ENCODE peak calls at places on chromosomes 7 and 10, in ten cellular contexts. V, O, F, X, T, Q, B, G, R and A are unnamed samples. For H3K27me3 and H3K4me1, the result is how much of the 10 kb centered on the place peaks cover.

GRCh38 chr10:90350122-90350521 is 507.7 kb downstream of the HTR7 start:
- DNase-seq in V (no peak), O (no peak), F (no peak), X (no peak), T (no peak), Q (no peak), B (no peak), G (no peak), R (no peak), A (no peak)

GRCh38 chr7:115825736-115826135 is 204.8 kb downstream of the TFEC start:
- DNase-seq in V (no peak), O (no peak), F (no peak), X (no peak), T (no peak), Q (no peak), B (no peak), G (no peak), R (no peak), A (no peak)

GRCh38 chr7:114830952-114831351 is 90.9 kb upstream of the MDFIC start:
- DNase-seq in V (no peak), O (no peak), F (no peak), X (no peak), T (no peak), Q (no peak), B (no peak), G (no peak), R (no peak), A (no peak)

GRCh38 chr10:79378383-79378646 is 31.0 kb downstream of the PPIF start:
- DNase-seq in V (no peak), O (no peak), F (no peak), X (no peak), T (no peak), Q (no peak), B (no peak), G (no peak), R (no peak), A (no peak)

GRCh38 chr10:126397640-126398382 is 9.5 kb upstream of the ADAM12 start:
- DNase-seq in V (no peak), O (no peak), F (no peak), X (peak), T (no peak), Q (no peak), B (no peak), G (no peak), R (no peak), A (no peak)

GRCh38 chr7:15490261-15490660 is 71.6 kb downstream of the AGMO start:
- DNase-seq in V (no peak), O (no peak), F (no peak), X (no peak), T (no peak), Q (no peak), B (no peak), G (no peak), R (no peak), A (no peak)

GRCh38 chr10:11959966-11960365 is 82.6 kb downstream of the UPF2 start:
- DNase-seq in V (no peak), O (no peak), F (no peak), X (no peak), T (no peak), Q (no peak), B (no peak), G (no peak), R (no peak), A (no peak)

GRCh38 chr7:132910657-132911056 is 171.2 kb downstream of the CHCHD3 start:
- DNase-seq in V (no peak), O (no peak), F (no peak), X (no peak), T (no peak), Q (no peak), B (no peak), G (no peak), R (no peak), A (no peak)

GRCh38 chr7:117262546-117262945 is 60.3 kb downstream of the WNT2 start:
- DNase-seq in V (no peak), O (no peak), F (no peak), X (no peak), T (no peak), Q (no peak), B (no peak), G (no peak), R (no peak), A (no peak)

GRCh38 chr10:92544296-92544695 is 29.6 kb downstream of the IDE start:
- DNase-seq in V (no peak), O (peak), F (no peak), X (peak), T (peak), Q (no peak), B (no peak), G (no peak), R (no peak), A (no peak)

GRCh38 chr10:85787393-85787792 is 579.2 kb downstream of the GRID1 start:
- DNase-seq in V (no peak), O (no peak), F (no peak), X (no peak), T (no peak), Q (no peak), B (no peak), G (no peak), R (no peak), A (no peak)

GRCh38 chr10:3935141-3935540 is 150.1 kb upstream of the KLF6 start:
- DNase-seq in V (no peak), O (no peak), F (no peak), X (no peak), T (peak), Q (peak), B (peak), G (no peak), R (peak), A (no peak)

GRCh38 chr7:106885652-106886051 is 20.6 kb downstream of the PIK3CG start:
- DNase-seq in V (no peak), O (no peak), F (no peak), X (no peak), T (no peak), Q (no peak), B (no peak), G (no peak), R (no peak), A (no peak)

GRCh38 chr10:5537684-5538083 is 12.9 kb downstream of the CALML3 start:
- DNase-seq in V (no peak), O (no peak), F (no peak), X (no peak), T (no peak), Q (no peak), B (no peak), G (no peak), R (peak), A (no peak)

GRCh38 chr7:105448181-105448580 is 59.5 kb upstream of the SRPK2 start:
- DNase-seq in V (no peak), O (no peak), F (no peak), X (no peak), T (no peak), Q (no peak), B (peak), G (no peak), R (no peak), A (no peak)

GRCh38 chr10:3452683-3453388 is 280.3 kb upstream of the PITRM1 start:
- DNase-seq in V (no peak), O (no peak), F (no peak), X (no peak), T (no peak), Q (no peak), B (no peak), G (no peak), R (no peak), A (no peak)

GRCh38 chr10:126350216-126350992 is 37.9 kb downstream of the ADAM12 start:
- DNase-seq in V (no peak), O (no peak), F (no peak), X (no peak), T (no peak), Q (peak), B (no peak), G (peak), R (no peak), A (no peak)

GRCh38 chr7:156735861-156736260 is 95.3 kb downstream of the RNF32 start:
- DNase-seq in V (no peak), O (no peak), F (no peak), X (no peak), T (no peak), Q (no peak), B (no peak), G (no peak), R (no peak), A (no peak)

GRCh38 chr10:62817120-62817762 is 1.1 kb upstream of the EGR2 start:
- DNase-seq in V (peak), O (peak), F (peak), X (peak), T (peak), Q (peak), B (peak), G (peak), R (peak), A (no peak)

GRCh38 chr7:152597514-152597913 is 78.4 kb downstream of the XRCC2 start:
- DNase-seq in V (no peak), O (no peak), F (no peak), X (no peak), T (no peak), Q (no peak), B (no peak), G (no peak), R (no peak), A (no peak)

GRCh38 chr10:24894728-24895127 is 57.7 kb downstream of the PRTFDC1 start:
- DNase-seq in V (no peak), O (no peak), F (no peak), X (no peak), T (no peak), Q (no peak), B (no peak), G (no peak), R (no peak), A (no peak)

GRCh38 chr10:95279042-95279820 is 11.6 kb downstream of the PDLIM1 start:
- DNase-seq in V (no peak), O (no peak), F (no peak), X (no peak), T (no peak), Q (no peak), B (no peak), G (no peak), R (no peak), A (no peak)

GRCh38 chr10:100882681-100883321 is 30.0 kb upstream of the SLF2 start:
- DNase-seq in V (peak), O (no peak), F (no peak), X (no peak), T (no peak), Q (peak), B (no peak), G (no peak), R (peak), A (no peak)

GRCh38 chr10:7408494-7409044 is 2.3 kb downstream of the SFMBT2 start:
- DNase-seq in V (peak), O (peak), F (no peak), X (peak), T (peak), Q (peak), B (no peak), G (peak), R (peak), A (no peak)

GRCh38 chr7:120931243-120931642 is 19.3 kb upstream of the ING3 start:
- DNase-seq in V (no peak), O (no peak), F (no peak), X (no peak), T (no peak), Q (no peak), B (no peak), G (no peak), R (no peak), A (no peak)

DNA sequence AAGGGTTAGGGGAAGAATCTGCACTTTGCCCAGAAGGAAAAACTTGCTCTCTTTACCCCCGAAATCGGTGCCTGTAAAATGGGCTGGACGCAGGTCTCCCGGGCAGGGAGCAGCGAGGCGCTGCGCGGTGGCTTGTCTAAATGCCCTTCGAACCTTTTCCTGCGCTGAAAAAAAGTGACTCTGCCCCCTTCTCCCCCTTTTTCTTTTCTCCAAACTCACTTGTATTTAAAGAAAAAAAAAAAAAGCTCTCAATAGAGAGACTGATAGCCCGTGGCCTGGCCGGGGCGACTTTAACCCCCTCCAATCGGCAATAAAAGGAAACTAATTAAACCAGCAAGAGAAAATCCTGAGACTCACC is 286 bp downstream of the SP8 start:
- DNase-seq in V (no peak), O (no peak), F (no peak), X (no peak), T (no peak), Q (no peak), B (peak), G (no peak), R (no peak), A (no peak)
- H3K27me3 ChIP-seq in V (half or more), O (half or more), F (half or more), X (half or more), T (under half), Q (under half), B (half or more), G (half or more), R (under half), A (under half)

GRCh38 chr7:150949971-150950491 is 28.1 kb downstream of the KCNH2 start:
- DNase-seq in V (peak), O (no peak), F (no peak), X (no peak), T (no peak), Q (no peak), B (no peak), G (no peak), R (no peak), A (no peak)
- H3K4me1 ChIP-seq in V (half or more), O (under half), F (under half), X (under half), T (under half), Q (under half), B (under half), G (under half), R (under half), A (under half)

GRCh38 chr7:4028221-4028620 is 653.9 kb upstream of the FOXK1 start:
- DNase-seq in V (no peak), O (no peak), F (no peak), X (no peak), T (no peak), Q (no peak), B (no peak), G (no peak), R (no peak), A (no peak)
- H3K27me3 ChIP-seq in V (under half), O (under half), F (under half), X (under half), T (under half), Q (under half), B (under half), G (under half), R (under half), A (under half)

GRCh38 chr10:75431180-75432111 is at the start of gene LRMDA:
- DNase-seq in V (peak), O (peak), F (no peak), X (peak), T (no peak), Q (peak), B (peak), G (peak), R (peak), A (no peak)

GRCh38 chr10:75430000-75430763 is 1.2 kb upstream of the LRMDA start:
- DNase-seq in V (peak), O (peak), F (no peak), X (peak), T (no peak), Q (peak), B (peak), G (no peak), R (peak), A (no peak)

GRCh38 chr10:75426880-75427279 is 4.5 kb upstream of the LRMDA start:
- DNase-seq in V (no peak), O (no peak), F (no peak), X (no peak), T (no peak), Q (no peak), B (no peak), G (no peak), R (no peak), A (no peak)

GRCh38 chr10:75429159-75429827 is 2.1 kb upstream of the LRMDA start:
- DNase-seq in V (no peak), O (no peak), F (no peak), X (no peak), T (no peak), Q (no peak), B (no peak), G (no peak), R (no peak), A (no peak)

GRCh38 chr10:75428434-75429158 is 2.8 kb upstream of the LRMDA start:
- DNase-seq in V (no peak), O (peak), F (no peak), X (no peak), T (no peak), Q (no peak), B (no peak), G (no peak), R (peak), A (no peak)
- H3K4me1 ChIP-seq in V (half or more), O (under half), F (under half), X (under half), T (under half), Q (under half), B (under half), G (under half), R (under half), A (under half)